ENCODE peak calls at places on chromosomes 1 and 21, in seven cellular contexts. Y, D, G, H, E, N and Q are unnamed samples.

GRCh38 chr21:15029077-15029476 is 35.7 kb downstream of the NRIP1 start:
- DNase-seq in D (no peak), N (no peak), G (no peak), E (no peak), Y (no peak), H (no peak), Q (no peak)

GRCh38 chr1:234970371-234970730 is 158.3 kb downstream of the TOMM20 start:
- DNase-seq in D (no peak), E (no peak), H (peak), Y (no peak), N (no peak), G (no peak), Q (no peak)

GRCh38 chr1:43440358-43440757 is 13.4 kb downstream of the HYI start:
- DNase-seq in G (no peak), Y (no peak), N (no peak), H (no peak), E (no peak), D (no peak), Q (no peak)

GRCh38 chr1:154955039-154955717 is 721 bp downstream of the PBXIP1 start:
- DNase-seq in H (peak), G (no peak), E (peak), D (no peak), N (peak), Y (no peak), Q (peak)

GRCh38 chr1:32413507-32414185 is 19.4 kb upstream of the BSDC1 start:
- DNase-seq in Y (no peak), E (peak), D (no peak), H (peak), N (peak), G (no peak), Q (peak)

GRCh38 chr1:20190256-20190655 is 3.9 kb upstream of the PLA2G2C start:
- DNase-seq in H (no peak), G (no peak), E (no peak), N (no peak), D (no peak), Y (no peak), Q (no peak)

GRCh38 chr1:38083541-38083940 is 36.9 kb upstream of the POU3F1 start:
- DNase-seq in N (peak), D (no peak), H (no peak), G (no peak), Y (no peak), E (no peak), Q (no peak)

GRCh38 chr1:223363856-223364684 is at the start of gene SUSD4:
- DNase-seq in N (peak), D (no peak), G (no peak), H (no peak), E (peak), Y (peak), Q (peak)

GRCh38 chr1:206136241-206136640 is 19.1 kb upstream of the AVPR1B start:
- DNase-seq in D (no peak), H (no peak), G (no peak), E (no peak), N (no peak), Y (no peak), Q (no peak)

GRCh38 chr1:19418503-19418971 is 66.8 kb downstream of the CAPZB start:
- DNase-seq in N (no peak), D (no peak), E (no peak), H (peak), Y (no peak), G (no peak), Q (no peak)

GRCh38 chr1:113982955-113983742 is 3.9 kb downstream of the OLFML3 start:
- DNase-seq in G (no peak), Y (no peak), D (no peak), E (no peak), N (peak), H (no peak), Q (no peak)

GRCh38 chr21:41398251-41398650 is 27.8 kb upstream of the MX1 start:
- DNase-seq in Y (no peak), N (no peak), D (no peak), H (no peak), G (no peak), E (no peak), Q (no peak)

GRCh38 chr1:210123924-210124589 is 108.5 kb upstream of the SERTAD4 start:
- DNase-seq in H (peak), G (no peak), N (no peak), D (no peak), Y (peak), E (no peak), Q (no peak)

GRCh38 chr1:238336531-238336930 is 445.8 kb upstream of the ZP4 start:
- DNase-seq in H (no peak), D (no peak), G (no peak), N (no peak), Y (no peak), E (no peak), Q (no peak)

GRCh38 chr1:242525769-242526168 is 1.3 kb upstream of the PLD5 start:
- DNase-seq in N (no peak), Y (no peak), E (no peak), H (no peak), D (no peak), G (no peak), Q (no peak)

GRCh38 chr1:145916745-145917144 is 1.8 kb downstream of the PEX11B start:
- DNase-seq in G (no peak), N (no peak), Y (no peak), E (no peak), H (peak), D (no peak), Q (no peak)

GRCh38 chr1:85134583-85135455 is 66.0 kb downstream of the SYDE2 start:
- DNase-seq in N (peak), G (no peak), H (no peak), E (no peak), D (no peak), Y (no peak), Q (no peak)

GRCh38 chr21:38600106-38600505 is 101.8 kb upstream of the ERG start:
- DNase-seq in E (no peak), N (no peak), G (no peak), D (no peak), H (no peak), Y (no peak), Q (no peak)

GRCh38 chr1:33244143-33244808 is 12.0 kb upstream of the ZNF362 start:
- DNase-seq in Y (peak), N (no peak), E (no peak), H (no peak), G (no peak), D (no peak), Q (peak)

GRCh38 chr1:9145021-9145668 is 16.2 kb upstream of the GPR157 start:
- DNase-seq in G (no peak), E (peak), D (no peak), H (peak), Y (no peak), N (no peak), Q (peak)